ENCODE peak calls at places on chromosomes 5 and 9, in six cellular contexts. K is tibial nerve, W is ovary, U is A549, Z is IMR-90, H is HCT116. J is an unnamed sample.

GRCh38 chr9:73199886-73200285 is 48.2 kb downstream of the ANXA1 start:
- DNase-seq in K (no peak), W (no peak), U (peak), Z (no peak), H (peak), J (no peak)

GRCh38 chr5:141713616-141714309 is 31.7 kb upstream of the ARAP3 start:
- DNase-seq in K (no peak), W (no peak), U (no peak), Z (no peak), H (no peak), J (no peak)

GRCh38 chr9:126583134-126583760 is 30.5 kb upstream of the LMX1B start:
- DNase-seq in K (no peak), W (no peak), U (no peak), Z (no peak), H (no peak), J (no peak)

GRCh38 chr5:85647349-85648127 is 970.2 kb upstream of the COX7C start:
- DNase-seq in K (no peak), W (no peak), U (no peak), Z (no peak), H (no peak), J (no peak)

GRCh38 chr9:99118782-99119466 is 14.0 kb downstream of the TGFBR1 start:
- DNase-seq in K (no peak), W (no peak), U (no peak), Z (no peak), H (no peak), J (no peak)

GRCh38 chr5:146213210-146213838 is 9.9 kb downstream of the RBM27 start:
- DNase-seq in K (no peak), W (no peak), U (no peak), Z (peak), H (no peak), J (no peak)

GRCh38 chr9:134895849-134896833 is 15.5 kb downstream of the FCN2 start:
- DNase-seq in K (peak), W (peak), U (peak), Z (peak), H (peak), J (peak)

GRCh38 chr5:58114324-58114723 is 345.6 kb downstream of the PLK2 start:
- DNase-seq in K (no peak), W (no peak), U (no peak), Z (peak), H (no peak), J (no peak)

GRCh38 chr9:8292657-8293056 is 493.1 kb upstream of the DMAC1 start:
- DNase-seq in K (no peak), W (no peak), U (no peak), Z (no peak), H (no peak), J (no peak)

GRCh38 chr5:107539163-107539445 is 131.6 kb downstream of the EFNA5 start:
- DNase-seq in K (no peak), W (no peak), U (no peak), Z (no peak), H (no peak), J (no peak)

GRCh38 chr9:72203205-72203803 is 54.1 kb downstream of the GDA start:
- DNase-seq in K (no peak), W (no peak), U (peak), Z (peak), H (peak), J (no peak)

GRCh38 chr5:151663617-151664322 is 22.9 kb downstream of the SPARC start:
- DNase-seq in K (no peak), W (peak), U (no peak), Z (no peak), H (no peak), J (peak)

GRCh38 chr9:96436456-96437126 is 13.4 kb upstream of the HABP4 start:
- DNase-seq in K (no peak), W (no peak), U (no peak), Z (no peak), H (no peak), J (no peak)

GRCh38 chr9:105646879-105647594 is 15.2 kb upstream of the TAL2 start:
- DNase-seq in K (no peak), W (no peak), U (no peak), Z (no peak), H (no peak), J (no peak)

GRCh38 chr9:73179594-73179993 is 27.9 kb downstream of the ANXA1 start:
- DNase-seq in K (no peak), W (no peak), U (no peak), Z (peak), H (peak), J (no peak)

GRCh38 chr5:127967323-127967982 is 116.1 kb upstream of the SLC12A2 start:
- DNase-seq in K (no peak), W (no peak), U (no peak), Z (no peak), H (no peak), J (no peak)

GRCh38 chr5:123448017-123448617 is 24.9 kb upstream of the CEP120 start:
- DNase-seq in K (no peak), W (no peak), U (no peak), Z (no peak), H (no peak), J (no peak)

GRCh38 chr9:133258061-133259015 is 16.7 kb downstream of the ABO start:
- DNase-seq in K (no peak), W (peak), U (no peak), Z (no peak), H (no peak), J (no peak)

GRCh38 chr9:13992136-13992798 is 321.7 kb downstream of the NFIB start:
- DNase-seq in K (no peak), W (no peak), U (no peak), Z (no peak), H (no peak), J (no peak)

GRCh38 chr9:21813575-21814473 is 11.4 kb downstream of the MTAP start:
- DNase-seq in K (no peak), W (peak), U (no peak), Z (peak), H (peak), J (peak)

GRCh38 chr5:112407240-112407639 is 11.8 kb downstream of the EPB41L4A start:
- DNase-seq in K (no peak), W (no peak), U (no peak), Z (no peak), H (no peak), J (no peak)

GRCh38 chr9:5628530-5629311 is at the start of gene RIC1:
- DNase-seq in K (peak), W (peak), U (peak), Z (peak), H (peak), J (peak)

GRCh38 chr5:23991406-23991805 is 484.0 kb downstream of the PRDM9 start:
- DNase-seq in K (no peak), W (no peak), U (no peak), Z (no peak), H (no peak), J (no peak)

GRCh38 chr5:23996525-23996924 is 489.1 kb downstream of the PRDM9 start:
- DNase-seq in K (no peak), W (no peak), U (no peak), Z (no peak), H (no peak), J (no peak)

DNA sequence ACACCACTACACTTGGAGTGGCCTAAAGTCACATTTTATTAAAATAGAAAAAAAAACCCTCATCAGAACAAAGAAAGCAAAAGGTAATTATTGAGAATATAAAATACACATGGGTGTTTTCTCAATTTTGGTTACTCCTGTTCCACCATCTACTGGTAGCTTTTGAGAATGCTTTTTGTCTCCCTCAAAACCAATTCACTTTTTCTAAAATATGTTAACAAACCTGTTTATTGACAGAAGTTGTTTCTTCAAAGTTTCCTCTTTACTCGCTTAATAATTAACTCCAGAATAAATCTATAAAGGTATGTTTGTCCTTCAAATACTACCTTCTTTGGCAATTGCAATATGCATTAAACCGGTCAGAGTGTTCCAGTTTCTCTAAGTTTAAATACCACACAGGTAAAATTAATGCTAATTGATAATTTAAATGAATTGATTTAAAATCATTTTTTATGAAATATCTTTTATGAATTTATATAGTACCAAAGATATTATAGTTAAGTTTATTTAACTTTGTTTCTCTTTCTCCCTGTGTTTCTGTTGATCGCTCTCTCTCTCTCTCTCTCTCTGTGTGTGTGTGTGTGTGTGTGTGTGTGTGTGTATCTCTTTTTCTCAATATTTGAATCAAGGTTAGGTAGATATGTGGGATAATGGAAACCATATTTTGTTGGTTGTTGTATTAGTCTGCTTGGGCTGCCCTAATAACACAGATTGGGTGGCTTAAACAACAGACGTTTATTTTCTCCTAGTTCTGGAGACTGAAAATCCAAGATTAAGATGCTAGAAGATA is 487.4 kb downstream of the PRDM9 start:
- DNase-seq in K (no peak), W (no peak), U (no peak), Z (no peak), H (no peak), J (no peak)
- TF ChIP-seq CTCF in K (no peak), W (no peak), U (no peak), Z (no peak), H (no peak), J (no peak)

GRCh38 chr5:134506054-134507039 is 19.1 kb upstream of the JADE2 start:
- DNase-seq in K (no peak), W (no peak), U (peak), Z (no peak), H (peak), J (peak)

GRCh38 chr5:134509308-134510040 is 16.0 kb upstream of the JADE2 start:
- DNase-seq in K (no peak), W (no peak), U (no peak), Z (peak), H (peak), J (no peak)

GRCh38 chr5:134508521-134509195 is 16.8 kb upstream of the JADE2 start:
- DNase-seq in K (no peak), W (no peak), U (no peak), Z (no peak), H (no peak), J (no peak)

GRCh38 chr5:134504629-134505300 is 20.7 kb upstream of the JADE2 start:
- DNase-seq in K (no peak), W (no peak), U (no peak), Z (no peak), H (no peak), J (no peak)

GRCh38 chr5:134507495-134507894 is 18.0 kb upstream of the JADE2 start:
- DNase-seq in K (no peak), W (no peak), U (no peak), Z (no peak), H (no peak), J (no peak)
- TF ChIP-seq POLR2A in K (no peak), W (no peak), U (no peak), Z (no peak), H (no peak), J (no peak)

DNA sequence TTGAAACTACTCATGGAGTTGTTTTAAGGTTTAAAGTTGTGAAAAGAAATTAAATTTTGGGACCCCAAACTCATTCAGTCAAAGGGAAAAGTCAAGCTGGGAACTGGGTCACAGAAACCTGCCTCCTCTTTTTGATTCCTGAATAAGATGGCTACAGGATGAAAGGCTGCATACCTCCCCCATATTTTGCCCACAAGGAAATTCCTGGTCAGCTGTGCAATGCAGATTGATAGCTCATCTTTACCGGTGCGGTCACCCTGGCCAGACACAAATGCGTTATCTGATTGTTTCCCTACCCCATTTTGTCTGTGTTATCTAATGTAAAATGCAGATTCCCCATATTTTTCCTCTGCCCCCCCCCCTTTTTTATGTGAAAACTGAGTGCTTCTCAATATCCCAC is 1.3 kb downstream of the HAVCR2 start:
- DNase-seq in K (no peak), W (no peak), U (no peak), Z (no peak), H (no peak), J (no peak)
- H3K27ac ChIP-seq in K (no peak), W (no peak), U (peak), Z (no peak), H (no peak), J (no peak)

GRCh38 chr9:84932915-84933527 is 263.5 kb downstream of the NTRK2 start:
- DNase-seq in K (no peak), W (no peak), U (no peak), Z (no peak), H (no peak), J (no peak)
- TF ChIP-seq CTCF in K (peak), W (no peak), U (peak), Z (no peak), H (peak), J (no peak)

GRCh38 chr5:103258957-103259704 is 568 bp downstream of the MACIR start:
- DNase-seq in K (peak), W (peak), U (peak), Z (peak), H (no peak), J (peak)

GRCh38 chr5:103256178-103256577 is 2.4 kb upstream of the MACIR start:
- DNase-seq in K (no peak), W (no peak), U (no peak), Z (no peak), H (no peak), J (no peak)

GRCh38 chr5:103260951-103261350 is 2.4 kb downstream of the MACIR start:
- DNase-seq in K (no peak), W (no peak), U (no peak), Z (no peak), H (no peak), J (no peak)

GRCh38 chr5:103259705-103260355 is 1.3 kb downstream of the MACIR start:
- DNase-seq in K (no peak), W (peak), U (peak), Z (peak), H (no peak), J (peak)

DNA sequence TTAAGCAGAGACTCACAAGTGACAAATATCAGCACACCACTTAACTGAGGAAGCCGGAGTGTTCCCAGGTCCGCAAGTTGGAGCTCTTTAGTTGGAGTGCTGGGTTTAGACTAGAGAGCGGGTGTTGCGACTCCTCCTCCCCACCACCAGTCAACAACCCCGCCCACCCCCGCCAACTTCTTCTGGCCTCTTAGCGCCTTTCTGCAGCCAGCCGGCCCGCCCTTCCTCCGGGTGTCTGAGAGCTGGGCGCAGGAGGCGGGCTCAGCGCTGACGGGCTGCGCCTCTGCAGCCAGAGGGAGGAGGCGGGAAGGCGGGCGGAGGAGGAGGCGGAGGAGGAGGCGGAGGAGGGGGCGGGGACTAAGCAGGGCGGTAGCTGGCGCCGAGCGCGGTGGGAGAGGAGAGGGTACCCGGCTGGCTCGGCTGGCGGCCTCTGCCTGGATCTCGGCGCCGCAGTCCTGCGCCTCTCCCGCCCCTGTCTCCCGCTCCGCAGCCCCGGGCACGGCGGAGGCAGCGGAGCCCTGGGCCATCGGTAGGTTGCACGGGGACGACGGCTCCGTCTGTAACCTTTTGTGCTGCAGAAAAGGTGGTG is at the start of gene MACIR:
- DNase-seq in K (peak), W (peak), U (peak), Z (peak), H (peak), J (peak)
- TF ChIP-seq POLR2A in K (peak), W (no peak), U (peak), Z (peak), H (peak), J (peak)

GRCh38 chr9:129823163-129823933 is 588 bp downstream of the TOR1A start:
- DNase-seq in K (no peak), W (no peak), U (peak), Z (peak), H (no peak), J (no peak)
- H3K27ac ChIP-seq in K (peak), W (no peak), U (peak), Z (peak), H (peak), J (peak)

DNA sequence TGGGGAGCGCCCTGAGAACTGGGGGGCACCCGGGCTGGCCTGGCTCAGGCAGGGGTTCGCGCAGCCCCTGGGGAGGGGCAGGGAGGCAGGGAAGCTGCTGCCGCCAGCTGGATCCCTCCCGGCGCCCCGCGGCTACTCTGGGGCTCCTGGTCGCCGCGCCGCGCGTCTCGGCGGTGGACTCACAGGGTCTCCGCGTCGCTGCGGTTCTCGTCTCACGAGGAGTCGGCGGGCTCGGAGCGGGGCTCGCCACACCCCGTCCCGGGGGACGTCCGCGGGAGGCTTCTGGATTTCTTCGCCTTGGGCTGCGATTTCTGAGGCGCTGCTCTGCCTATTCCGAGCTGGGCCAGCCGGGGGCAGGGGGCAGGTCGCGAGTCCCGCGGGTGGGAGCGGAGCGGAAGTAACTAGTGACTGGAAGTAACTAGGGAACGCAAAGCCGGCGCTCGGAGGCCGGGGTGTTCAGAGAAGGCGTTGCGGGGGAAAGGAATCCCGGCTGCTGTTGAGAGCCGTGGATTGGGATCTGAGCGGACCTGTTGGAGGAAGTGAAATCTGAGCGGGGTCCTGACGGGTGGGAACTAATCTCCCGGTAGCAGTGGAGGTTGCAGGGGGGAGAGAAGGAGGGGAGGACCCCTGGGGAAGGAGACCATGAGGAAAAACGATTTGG is 509 bp downstream of the CYSTM1 start:
- DNase-seq in K (peak), W (peak), U (peak), Z (peak), H (no peak), J (peak)
- TF ChIP-seq CTCF in K (no peak), W (peak), U (no peak), Z (peak), H (peak), J (no peak)

GRCh38 chr9:136117291-136118060 is 1.2 kb downstream of the TMEM250 start:
- DNase-seq in K (no peak), W (no peak), U (no peak), Z (no peak), H (no peak), J (no peak)

GRCh38 chr9:136119259-136120118 is 814 bp upstream of the TMEM250 start:
- DNase-seq in K (no peak), W (no peak), U (no peak), Z (peak), H (no peak), J (no peak)

GRCh38 chr9:136120119-136120393 is 1.4 kb upstream of the TMEM250 start:
- DNase-seq in K (no peak), W (no peak), U (no peak), Z (no peak), H (no peak), J (no peak)

GRCh38 chr9:136118061-136118366 is 661 bp downstream of the TMEM250 start:
- DNase-seq in K (no peak), W (no peak), U (no peak), Z (no peak), H (no peak), J (no peak)

DNA sequence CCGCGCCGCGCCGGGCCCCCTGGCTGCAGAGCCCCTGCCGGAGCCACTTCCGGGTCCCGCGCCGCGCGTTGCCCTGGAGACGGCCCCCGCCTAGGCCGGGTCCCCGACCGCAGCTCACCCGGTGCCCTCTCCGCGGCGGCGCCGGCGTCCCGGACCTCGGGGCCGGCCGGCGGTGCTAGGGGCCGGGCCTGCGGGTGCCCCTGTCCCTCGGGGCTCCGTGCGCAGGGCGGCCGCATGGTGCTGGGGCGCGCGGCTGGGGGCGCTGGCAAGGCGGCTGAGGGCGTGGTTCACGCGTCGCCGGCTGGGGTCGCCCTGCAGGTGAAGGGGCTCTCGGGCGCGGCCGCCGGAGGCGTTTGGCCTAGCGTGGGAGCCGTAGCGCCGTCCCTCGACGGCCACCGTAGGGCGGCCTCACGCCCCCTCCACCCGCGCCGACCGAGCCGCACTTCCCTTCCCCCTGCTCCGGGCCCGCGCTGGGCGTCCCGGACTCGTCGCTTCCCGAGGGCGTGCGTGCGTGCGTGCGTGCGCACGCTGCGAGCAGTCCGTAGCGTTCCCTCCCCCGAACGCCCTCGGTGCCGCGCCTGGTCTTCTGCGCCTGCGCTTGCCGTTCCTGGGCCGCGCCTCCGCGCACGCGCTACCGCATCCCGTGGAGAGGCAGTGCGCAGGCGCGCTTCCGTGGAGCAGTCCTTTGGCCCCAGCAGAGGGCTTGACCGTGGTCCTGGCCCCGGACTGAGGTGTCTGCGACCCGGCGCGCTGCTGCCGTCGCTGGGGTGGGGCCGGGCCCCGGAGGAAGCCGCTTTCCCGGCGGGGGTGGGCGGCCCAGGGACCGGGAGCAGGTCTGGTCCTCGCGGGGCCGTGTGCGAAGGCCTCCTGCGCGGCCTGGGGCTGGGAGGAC is at the start of gene TMEM250:
- DNase-seq in K (peak), W (peak), U (peak), Z (peak), H (peak), J (peak)
- TF ChIP-seq POLR2A in K (peak), W (peak), U (peak), Z (peak), H (peak), J (peak)

J was measured in uterus.